ENCODE peak calls at places on chromosomes 5 and 9, in seven cellular contexts. P is PC-9, S is HCT116, O is GM23338, V is GM23248, X is SK-N-SH, A is Karpas-422. B is an unnamed sample.
A peak's percentile ranks its signal among the peaks of the same experiment; 100 is the strongest.

GRCh38 chr9:121763131-121763530 is 111.7 kb downstream of the DAB2IP start:
- DNase-seq in P (no peak), A (no peak), X (no peak), V (no peak), S (no peak), O (no peak), B (no peak)

GRCh38 chr9:109789582-109790360 is 9.8 kb downstream of the PALM2AKAP2 start:
- DNase-seq in S (no peak), V (no peak), A (no peak), P (no peak), O (no peak), X (no peak), B (no peak)

GRCh38 chr9:86747711-86748110 is 199.6 kb downstream of the GAS1 start:
- DNase-seq in P (no peak), V (no peak), O (no peak), A (no peak), S (no peak), X (no peak), B (no peak)

GRCh38 chr5:78591227-78591626 is 57.3 kb downstream of the LHFPL2 start:
- DNase-seq in S (peak; percentile 36), O (no peak), X (no peak), P (no peak), V (peak; percentile 93), A (no peak), B (no peak)

GRCh38 chr9:93531374-93531773 is 45.0 kb upstream of the PHF2 start:
- DNase-seq in V (peak; percentile 20), X (no peak), A (no peak), S (no peak), O (peak; percentile 25), P (no peak), B (peak; percentile 26)

GRCh38 chr5:180114304-180115003 is 42.9 kb upstream of the RNF130 start:
- DNase-seq in P (no peak), X (peak; percentile 16), V (no peak), S (no peak), A (no peak), O (no peak), B (no peak)

GRCh38 chr5:88820581-88820980 is 62.4 kb downstream of the MEF2C start:
- DNase-seq in A (peak; percentile 49), P (no peak), V (no peak), O (no peak), X (no peak), S (no peak), B (no peak)

GRCh38 chr5:148981353-148981752 is 81.5 kb downstream of the SH3TC2 start:
- DNase-seq in V (no peak), A (no peak), X (no peak), O (no peak), P (no peak), S (no peak), B (no peak)

GRCh38 chr9:36941441-36941840 is 92.6 kb downstream of the PAX5 start:
- DNase-seq in X (no peak), S (no peak), P (no peak), O (no peak), V (no peak), A (no peak), B (no peak)

GRCh38 chr5:143216211-143216610 is 187.3 kb downstream of the NR3C1 start:
- DNase-seq in V (no peak), P (no peak), X (no peak), A (no peak), O (no peak), S (no peak), B (no peak)

GRCh38 chr9:114499528-114499927 is 5.7 kb downstream of the WHRN start:
- DNase-seq in S (no peak), A (no peak), P (no peak), X (no peak), V (no peak), O (no peak), B (peak; percentile 33)

GRCh38 chr5:173802670-173803165 is 85.4 kb upstream of the CPEB4 start:
- DNase-seq in S (no peak), V (peak; percentile 60), X (no peak), O (no peak), A (no peak), P (peak; percentile 63), B (no peak)

GRCh38 chr5:136000147-136000546 is 28.6 kb upstream of the TGFBI start:
- DNase-seq in X (no peak), P (no peak), V (no peak), A (no peak), O (no peak), S (no peak), B (no peak)
- H3K9me2 ChIP-seq in X (no peaks in the 10 kb centered on the region), P (no peaks in the 10 kb centered on the region), V (no peaks in the 10 kb centered on the region), A (no peaks in the 10 kb centered on the region), O (no peaks in the 10 kb centered on the region), S (no peaks in the 10 kb centered on the region), B (no peaks in the 10 kb centered on the region)

GRCh38 chr5:6396836-6397535 is 18.6 kb upstream of the MED10 start:
- DNase-seq in S (no peak), P (no peak), A (no peak), X (no peak), O (no peak), V (no peak), B (no peak)

GRCh38 chr5:6394429-6395101 is 16.2 kb upstream of the MED10 start:
- DNase-seq in X (no peak), A (no peak), O (no peak), S (no peak), P (no peak), V (no peak), B (no peak)

GRCh38 chr5:6395102-6395445 is 16.7 kb upstream of the MED10 start:
- DNase-seq in V (no peak), S (no peak), O (no peak), X (no peak), A (no peak), P (no peak), B (no peak)

GRCh38 chr5:6395621-6396020 is 17.3 kb upstream of the MED10 start:
- DNase-seq in O (no peak), X (no peak), P (no peak), V (no peak), A (no peak), S (no peak), B (no peak)

DNA sequence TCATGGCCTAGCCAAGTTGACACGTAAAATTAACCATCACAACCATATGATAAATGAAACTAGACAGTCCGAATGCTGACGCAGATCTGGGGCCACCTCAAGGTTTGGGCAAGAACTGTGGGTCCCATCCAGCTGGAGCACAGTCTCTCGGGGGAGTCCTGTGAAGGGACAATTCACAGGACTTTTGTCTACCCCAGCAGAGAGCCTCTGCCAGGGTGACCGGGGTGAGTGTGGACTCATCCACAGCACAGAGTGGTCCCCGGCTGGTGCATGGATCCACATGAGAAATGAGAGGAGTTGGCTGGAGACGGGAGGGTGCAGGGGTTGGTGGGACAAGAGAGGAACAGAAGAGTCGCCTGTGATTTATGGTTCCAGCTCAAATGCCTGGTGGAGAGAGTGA is 17.7 kb upstream of the MED10 start:
- DNase-seq in X (no peak), V (no peak), S (no peak), O (no peak), A (no peak), P (no peak), B (no peak)
- H3K9me2 ChIP-seq in X (no peaks in the 10 kb centered on the region), V (no peaks in the 10 kb centered on the region), S (no peaks in the 10 kb centered on the region), O (peaks cover 3% of the 10 kb centered on the region), A (no peaks in the 10 kb centered on the region), P (no peaks in the 10 kb centered on the region), B (no peaks in the 10 kb centered on the region)

DNA sequence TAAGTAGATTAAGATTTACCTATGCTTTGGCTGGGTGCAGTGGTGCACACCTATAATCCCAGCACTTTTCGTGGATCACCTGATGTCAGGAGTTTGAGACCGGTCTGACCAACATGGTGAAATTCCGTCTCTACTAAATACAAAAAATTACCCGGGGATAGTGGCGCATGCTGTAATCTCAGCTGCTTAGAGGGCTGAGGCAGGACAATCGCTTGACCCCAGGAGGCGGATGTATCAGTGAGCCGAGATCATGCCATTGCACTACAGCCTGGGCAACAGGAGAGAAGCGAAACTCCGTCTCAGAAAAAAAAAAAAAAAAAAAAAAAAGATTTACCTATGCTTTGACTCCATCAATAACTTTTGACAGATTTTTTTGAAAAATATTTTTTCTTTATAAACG is 267.1 kb upstream of the SEMA6A start:
- DNase-seq in S (no peak), A (no peak), P (no peak), X (no peak), V (no peak), O (no peak), B (no peak)
- H3K9me2 ChIP-seq in S (no peaks in the 10 kb centered on the region), A (no peaks in the 10 kb centered on the region), P (no peaks in the 10 kb centered on the region), X (no peaks in the 10 kb centered on the region), V (peaks cover 3% of the 10 kb centered on the region), O (no peaks in the 10 kb centered on the region), B (no peaks in the 10 kb centered on the region)

DNA sequence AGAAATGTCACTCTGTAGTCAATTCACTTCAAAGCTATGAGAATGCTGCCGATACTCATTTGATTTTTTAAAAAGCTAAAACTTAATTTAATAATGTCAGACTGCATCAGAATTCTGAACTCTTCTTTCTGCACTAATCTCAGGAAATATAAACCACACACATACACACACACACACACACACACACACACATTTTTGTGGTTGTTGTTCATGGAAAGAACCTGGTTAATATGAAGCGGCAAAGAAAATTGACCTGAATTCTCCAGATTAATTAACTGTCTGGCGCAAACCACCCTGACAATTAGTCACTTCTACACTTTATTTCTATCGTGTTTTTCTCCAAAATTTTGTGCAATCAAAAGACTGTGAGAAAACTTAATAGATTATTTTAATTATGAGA is 740.5 kb downstream of the TLE1 start:
- DNase-seq in X (no peak), P (no peak), O (no peak), A (no peak), V (no peak), S (no peak), B (no peak)
- H3K9me2 ChIP-seq in X (no peaks in the 10 kb centered on the region), P (no peaks in the 10 kb centered on the region), O (no peaks in the 10 kb centered on the region), A (no peaks in the 10 kb centered on the region), V (no peaks in the 10 kb centered on the region), S (no peaks in the 10 kb centered on the region), B (no peaks in the 10 kb centered on the region)

GRCh38 chr5:104241051-104241450 is 678.5 kb upstream of the NUDT12 start:
- DNase-seq in P (no peak), S (no peak), V (no peak), O (peak; percentile 10), A (no peak), X (no peak), B (no peak)
- H3K9me2 ChIP-seq in P (no peaks in the 10 kb centered on the region), S (no peaks in the 10 kb centered on the region), V (no peaks in the 10 kb centered on the region), O (no peaks in the 10 kb centered on the region), A (no peaks in the 10 kb centered on the region), X (no peaks in the 10 kb centered on the region), B (no peaks in the 10 kb centered on the region)

GRCh38 chr5:11555171-11555570 is 349.1 kb downstream of the CTNND2 start:
- DNase-seq in X (no peak), O (no peak), P (no peak), S (no peak), V (no peak), A (no peak), B (no peak)

GRCh38 chr5:11560915-11561697 is 343.1 kb downstream of the CTNND2 start:
- DNase-seq in V (no peak), P (no peak), A (no peak), O (no peak), X (no peak), S (no peak), B (no peak)

DNA sequence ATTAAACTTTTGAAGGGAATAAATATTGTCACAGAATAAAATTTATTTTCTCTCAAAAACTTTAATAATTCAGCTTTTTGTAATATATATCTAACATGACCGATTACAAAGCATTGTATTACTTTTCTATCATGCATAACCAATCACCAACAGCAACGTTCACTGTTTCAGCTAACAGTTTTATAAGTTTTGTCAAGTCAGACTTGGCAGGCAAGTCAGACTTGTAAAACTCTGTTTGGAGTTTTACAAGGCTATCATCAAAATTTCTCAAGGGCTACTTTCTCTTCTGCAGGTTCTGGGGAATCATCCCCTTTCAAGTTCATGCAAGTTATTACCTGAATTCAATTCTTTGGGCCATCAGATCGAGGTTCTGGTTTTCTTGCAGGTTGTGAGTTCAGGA is 347.2 kb downstream of the CTNND2 start:
- DNase-seq in S (no peak), O (no peak), A (no peak), P (no peak), X (no peak), V (no peak), B (no peak)
- H3K9me2 ChIP-seq in S (no peaks in the 10 kb centered on the region), O (peaks cover 9% of the 10 kb centered on the region), A (no peaks in the 10 kb centered on the region), P (no peaks in the 10 kb centered on the region), X (no peaks in the 10 kb centered on the region), V (no peaks in the 10 kb centered on the region), B (no peaks in the 10 kb centered on the region)

B was measured in OCI-LY7.